ENCODE peak calls at places on chromosomes 3 and 15, in four cellular contexts. U is RWPE1, L is astrocyte, E is lower lobe of right lung. A is an unnamed sample.

GRCh38 chr3:177928156-177928555 is 608.1 kb upstream of the KCNMB2 start:
- DNase-seq in U (peak), L (peak), E (no peak), A (no peak)

GRCh38 chr3:151946606-151947005 is 73.2 kb downstream of the SUCNR1 start:
- DNase-seq in U (no peak), L (no peak), E (no peak), A (no peak)

GRCh38 chr3:195859061-195859845 is 47.5 kb upstream of the MUC4 start:
- DNase-seq in U (peak), L (peak), E (peak), A (no peak)

GRCh38 chr3:127044996-127045395 is 62.1 kb downstream of the PLXNA1 start:
- DNase-seq in U (peak), L (no peak), E (peak), A (no peak)

GRCh38 chr3:63437858-63438257 is 159.8 kb downstream of the SYNPR start:
- DNase-seq in U (no peak), L (no peak), E (no peak), A (no peak)

GRCh38 chr3:46284981-46285683 is 42.9 kb downstream of the CCR3 start:
- DNase-seq in U (no peak), L (no peak), E (no peak), A (no peak)

GRCh38 chr3:8529738-8530525 is 28.3 kb downstream of the LMCD1 start:
- DNase-seq in U (no peak), L (peak), E (no peak), A (no peak)

GRCh38 chr15:61687124-61687523 is 373.1 kb downstream of the VPS13C start:
- DNase-seq in U (no peak), L (no peak), E (no peak), A (no peak)

GRCh38 chr3:31064021-31064420 is 169.6 kb upstream of the GADL1 start:
- DNase-seq in U (no peak), L (peak), E (no peak), A (no peak)

GRCh38 chr3:126432361-126432760 is 37.7 kb downstream of the CFAP100 start:
- DNase-seq in U (no peak), L (peak), E (no peak), A (no peak)

GRCh38 chr3:170572665-170573253 is 13.1 kb downstream of the SLC7A14 start:
- DNase-seq in U (peak), L (peak), E (no peak), A (no peak)

GRCh38 chr3:143644370-143645089 is 203.7 kb downstream of the SLC9A9 start:
- DNase-seq in U (peak), L (peak), E (peak), A (no peak)

GRCh38 chr3:12662593-12663310 is 1.2 kb downstream of the RAF1 start:
- DNase-seq in U (peak), L (no peak), E (peak), A (peak)

GRCh38 chr3:117393801-117394200 is 684.2 kb downstream of the TUSC7 start:
- DNase-seq in U (no peak), L (no peak), E (no peak), A (no peak)

GRCh38 chr3:69718832-69719231 is 20.4 kb upstream of the MITF start:
- DNase-seq in U (no peak), L (no peak), E (no peak), A (no peak)

GRCh38 chr3:120429921-120430361 is 20.9 kb downstream of the FSTL1 start:
- DNase-seq in U (no peak), L (peak), E (no peak), A (no peak)

GRCh38 chr3:117200962-117201361 is 491.4 kb downstream of the TUSC7 start:
- DNase-seq in U (no peak), L (no peak), E (no peak), A (no peak)

GRCh38 chr3:51962854-51963530 is 4.3 kb downstream of the PCBP4 start:
- DNase-seq in U (no peak), L (no peak), E (no peak), A (no peak)

GRCh38 chr3:100536093-100536492 is 43.7 kb downstream of the TMEM45A start:
- DNase-seq in U (no peak), L (no peak), E (no peak), A (no peak)

GRCh38 chr3:132785292-132785691 is 63.1 kb upstream of the NPHP3 start:
- DNase-seq in U (no peak), L (no peak), E (no peak), A (no peak)

GRCh38 chr3:194204036-194204792 is 68.3 kb downstream of the HES1 start:
- DNase-seq in U (peak), L (no peak), E (peak), A (no peak)

GRCh38 chr3:133812872-133813271 is 7.3 kb downstream of the SRPRB start:
- DNase-seq in U (no peak), L (peak), E (no peak), A (no peak)

GRCh38 chr3:147921044-147921443 is 511.9 kb downstream of the ZIC1 start:
- DNase-seq in U (no peak), L (peak), E (no peak), A (no peak)

GRCh38 chr3:99013077-99013476 is 111.6 kb upstream of the DCBLD2 start:
- DNase-seq in U (no peak), L (no peak), E (no peak), A (no peak)
- TF ChIP-seq CTCF in U (no peak), L (no peak), E (no peak), A (peak)

DNA sequence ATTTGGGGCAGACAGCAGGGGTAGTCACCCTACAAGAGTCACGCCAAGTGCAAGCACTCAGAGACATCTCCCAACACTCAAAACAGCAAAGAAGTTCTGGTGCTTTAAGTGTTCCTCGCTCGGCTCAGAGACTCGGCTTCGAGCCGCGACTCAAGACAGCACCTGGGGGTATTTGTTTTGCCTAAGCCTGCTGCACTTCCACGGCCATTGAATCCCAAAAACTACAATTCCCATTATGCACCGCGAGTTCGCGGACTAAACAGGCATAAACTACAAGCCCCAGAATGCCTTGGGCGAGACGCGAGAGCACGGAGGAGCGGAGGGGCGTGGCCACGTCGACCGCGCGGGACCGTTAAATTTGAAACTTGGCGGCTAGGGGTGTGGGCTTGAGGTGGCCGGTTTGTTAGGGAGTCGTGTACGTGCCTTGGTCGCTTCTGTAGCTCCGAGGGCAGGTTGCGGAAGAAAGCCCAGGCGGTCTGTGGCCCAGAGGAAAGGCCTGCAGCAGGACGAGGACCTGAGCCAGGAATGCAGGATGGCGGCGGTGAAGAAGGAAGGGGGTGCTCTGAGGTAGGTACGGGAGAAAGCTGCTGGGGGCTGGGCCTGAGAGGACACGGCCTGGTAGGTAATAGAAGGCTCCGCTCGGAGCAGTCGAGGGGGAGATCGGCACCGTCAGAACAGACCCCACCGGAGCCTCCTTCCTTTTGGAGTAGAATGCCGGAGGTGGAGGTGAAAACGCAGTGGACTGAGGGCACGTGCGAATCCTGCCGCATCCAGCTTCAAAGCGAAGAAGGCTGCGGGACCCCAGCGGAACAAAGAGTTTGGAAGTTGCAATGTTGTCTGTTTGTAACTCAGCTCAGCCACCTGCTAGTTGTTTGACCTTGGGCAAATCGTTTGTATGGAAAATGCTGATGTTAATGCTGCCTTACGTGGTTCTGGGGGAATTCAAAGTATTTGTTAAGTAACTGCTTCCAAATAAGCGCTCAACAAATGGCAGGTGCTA is at the start of gene BUB1B:
- DNase-seq in U (peak), L (peak), E (peak), A (no peak)
- TF ChIP-seq CTCF in U (no peak), L (no peak), E (no peak), A (no peak)

GRCh38 chr15:95468820-95469219 is 861.7 kb upstream of the NR2F2 start:
- DNase-seq in U (no peak), L (no peak), E (no peak), A (no peak)
- TF ChIP-seq CTCF in U (no peak), L (no peak), E (no peak), A (no peak)

GRCh38 chr3:125075738-125076137 is 19.9 kb upstream of the HEG1 start:
- DNase-seq in U (no peak), L (no peak), E (no peak), A (no peak)
- TF ChIP-seq CTCF in U (no peak), L (no peak), E (no peak), A (no peak)

GRCh38 chr3:66747688-66748087 is 246.9 kb upstream of the LRIG1 start:
- DNase-seq in U (no peak), L (no peak), E (no peak), A (no peak)

GRCh38 chr3:66744986-66745385 is 244.2 kb upstream of the LRIG1 start:
- DNase-seq in U (no peak), L (no peak), E (no peak), A (no peak)

GRCh38 chr3:66747251-66747650 is 246.4 kb upstream of the LRIG1 start:
- DNase-seq in U (no peak), L (no peak), E (no peak), A (no peak)

GRCh38 chr3:66748175-66748876 is 247.5 kb upstream of the LRIG1 start:
- DNase-seq in U (no peak), L (no peak), E (no peak), A (no peak)

DNA sequence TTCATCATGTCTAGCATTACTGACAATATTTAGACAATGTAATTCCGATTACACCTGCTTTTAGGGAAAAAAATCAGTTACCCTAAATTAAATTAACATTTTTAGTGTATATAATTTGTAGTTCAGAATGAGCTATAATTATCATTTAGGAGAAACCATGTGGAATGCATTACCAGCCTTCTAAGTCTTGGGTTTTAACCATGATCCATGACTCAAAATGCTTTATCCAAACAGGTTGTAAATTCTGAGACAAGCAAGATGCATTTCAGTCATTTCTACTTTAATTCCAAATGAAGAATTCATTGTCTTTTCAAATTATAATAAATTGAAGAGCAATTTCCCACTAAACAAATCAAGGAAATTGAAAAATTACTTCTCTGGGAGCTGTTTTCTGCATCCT is 243.7 kb upstream of the LRIG1 start:
- DNase-seq in U (no peak), L (no peak), E (no peak), A (no peak)
- TF ChIP-seq CTCF in U (no peak), L (no peak), E (no peak), A (no peak)

DNA sequence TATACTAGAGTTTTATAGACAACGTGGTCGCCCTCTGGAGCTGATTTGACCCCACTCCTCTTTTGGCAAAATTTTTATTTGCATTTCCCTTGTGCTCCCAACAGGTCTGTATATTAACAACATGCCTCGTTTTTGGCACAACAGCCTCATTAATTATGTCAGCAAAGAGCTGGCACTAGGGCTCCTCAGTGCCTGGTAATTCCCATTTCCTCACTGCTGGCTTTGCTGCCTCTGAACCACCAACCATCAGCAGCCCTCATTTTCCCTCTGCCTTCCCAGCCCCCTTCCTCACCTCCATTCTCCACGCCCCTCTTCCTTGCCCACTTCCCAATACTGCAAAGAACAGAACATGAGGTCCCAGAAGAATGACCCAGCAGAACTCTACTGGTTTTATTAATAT is 204.8 kb downstream of the ABHD5 start:
- DNase-seq in U (no peak), L (no peak), E (no peak), A (no peak)
- TF ChIP-seq CTCF in U (no peak), L (no peak), E (no peak), A (no peak)

GRCh38 chr15:48516125-48516524 is 129.4 kb downstream of the FBN1 start:
- DNase-seq in U (no peak), L (no peak), E (no peak), A (no peak)
- TF ChIP-seq CTCF in U (no peak), L (no peak), E (no peak), A (no peak)

GRCh38 chr3:11602441-11602840 is 41.3 kb downstream of the VGLL4 start:
- DNase-seq in U (no peak), L (no peak), E (no peak), A (no peak)

GRCh38 chr3:11604139-11604895 is 39.4 kb downstream of the VGLL4 start:
- DNase-seq in U (no peak), L (peak), E (no peak), A (no peak)

GRCh38 chr3:11603628-11604027 is 40.1 kb downstream of the VGLL4 start:
- DNase-seq in U (no peak), L (peak), E (no peak), A (no peak)

GRCh38 chr3:11601446-11602241 is 42.1 kb downstream of the VGLL4 start:
- DNase-seq in U (no peak), L (peak), E (no peak), A (no peak)

GRCh38 chr3:11602886-11603285 is 40.8 kb downstream of the VGLL4 start:
- DNase-seq in U (no peak), L (no peak), E (no peak), A (no peak)
- TF ChIP-seq CTCF in U (no peak), L (no peak), E (no peak), A (no peak)

A was measured in chondrocyte.